ENCODE peak calls at places on chromosomes 2 and 18, in ten cellular contexts. One of them, this sample, is unnamed. For H3K4me1 and H3K27me3, the result is how much of the 10 kb centered on the place peaks cover.

GRCh38 chr2:128306081-128306930 is 12.4 kb downstream of the HS6ST1 start:
- DNase-seq in cardiac muscle cell: peak
- DNase-seq in tibial artery: peak
- DNase-seq in thyroid gland: peak
- DNase-seq in heart left ventricle: peak
- DNase-seq in CD8-positive, alpha-beta T cell: no peak
- DNase-seq in GM23248: peak
- DNase-seq in CD8-positive, alpha-beta memory T cell: no peak
- DNase-seq in right lobe of liver: peak
- DNase-seq in prostate gland: peak
- DNase-seq in this sample: peak

GRCh38 chr2:67318966-67319590 is 78.1 kb upstream of the ETAA1 start:
- DNase-seq in cardiac muscle cell: no peak
- DNase-seq in tibial artery: no peak
- DNase-seq in thyroid gland: no peak
- DNase-seq in heart left ventricle: no peak
- DNase-seq in CD8-positive, alpha-beta T cell: no peak
- DNase-seq in GM23248: no peak
- DNase-seq in CD8-positive, alpha-beta memory T cell: no peak
- DNase-seq in right lobe of liver: no peak
- DNase-seq in prostate gland: no peak
- DNase-seq in this sample: no peak

GRCh38 chr2:217330647-217331046 is 470.8 kb upstream of the TNP1 start:
- DNase-seq in cardiac muscle cell: no peak
- DNase-seq in tibial artery: no peak
- DNase-seq in thyroid gland: peak
- DNase-seq in heart left ventricle: no peak
- DNase-seq in CD8-positive, alpha-beta T cell: no peak
- DNase-seq in GM23248: no peak
- DNase-seq in CD8-positive, alpha-beta memory T cell: no peak
- DNase-seq in right lobe of liver: no peak
- DNase-seq in prostate gland: no peak
- DNase-seq in this sample: no peak

GRCh38 chr18:79853303-79853992 is 55.7 kb downstream of the KCNG2 start:
- DNase-seq in cardiac muscle cell: no peak
- DNase-seq in tibial artery: peak
- DNase-seq in thyroid gland: no peak
- DNase-seq in heart left ventricle: no peak
- DNase-seq in CD8-positive, alpha-beta T cell: no peak
- DNase-seq in GM23248: no peak
- DNase-seq in CD8-positive, alpha-beta memory T cell: no peak
- DNase-seq in right lobe of liver: peak
- DNase-seq in prostate gland: no peak
- DNase-seq in this sample: no peak

GRCh38 chr18:48534364-48534763 is 4.5 kb upstream of the CTIF start:
- DNase-seq in cardiac muscle cell: no peak
- DNase-seq in tibial artery: no peak
- DNase-seq in thyroid gland: no peak
- DNase-seq in heart left ventricle: no peak
- DNase-seq in CD8-positive, alpha-beta T cell: no peak
- DNase-seq in GM23248: peak
- DNase-seq in CD8-positive, alpha-beta memory T cell: no peak
- DNase-seq in right lobe of liver: no peak
- DNase-seq in prostate gland: no peak
- DNase-seq in this sample: no peak

GRCh38 chr18:23887493-23887892 is 127.1 kb upstream of the TTC39C start:
- DNase-seq in cardiac muscle cell: no peak
- DNase-seq in tibial artery: no peak
- DNase-seq in thyroid gland: no peak
- DNase-seq in heart left ventricle: no peak
- DNase-seq in CD8-positive, alpha-beta T cell: no peak
- DNase-seq in GM23248: no peak
- DNase-seq in CD8-positive, alpha-beta memory T cell: no peak
- DNase-seq in right lobe of liver: no peak
- DNase-seq in prostate gland: no peak
- DNase-seq in this sample: no peak

GRCh38 chr2:215527738-215528137 is 91.9 kb upstream of the FN1 start:
- DNase-seq in cardiac muscle cell: no peak
- DNase-seq in tibial artery: no peak
- DNase-seq in thyroid gland: no peak
- DNase-seq in heart left ventricle: no peak
- DNase-seq in CD8-positive, alpha-beta T cell: no peak
- DNase-seq in GM23248: peak
- DNase-seq in CD8-positive, alpha-beta memory T cell: no peak
- DNase-seq in right lobe of liver: no peak
- DNase-seq in prostate gland: no peak
- DNase-seq in this sample: no peak

GRCh38 chr2:134181219-134181618 is 72.7 kb upstream of the MGAT5 start:
- DNase-seq in cardiac muscle cell: no peak
- DNase-seq in tibial artery: no peak
- DNase-seq in thyroid gland: peak
- DNase-seq in heart left ventricle: no peak
- DNase-seq in CD8-positive, alpha-beta T cell: peak
- DNase-seq in GM23248: no peak
- DNase-seq in CD8-positive, alpha-beta memory T cell: peak
- DNase-seq in right lobe of liver: no peak
- DNase-seq in prostate gland: no peak
- DNase-seq in this sample: no peak

GRCh38 chr2:223264541-223265171 is 212.7 kb downstream of the KCNE4 start:
- DNase-seq in cardiac muscle cell: no peak
- DNase-seq in tibial artery: no peak
- DNase-seq in thyroid gland: no peak
- DNase-seq in heart left ventricle: no peak
- DNase-seq in CD8-positive, alpha-beta T cell: no peak
- DNase-seq in GM23248: no peak
- DNase-seq in CD8-positive, alpha-beta memory T cell: no peak
- DNase-seq in right lobe of liver: no peak
- DNase-seq in prostate gland: no peak
- DNase-seq in this sample: no peak

GRCh38 chr2:189608799-189609422 is 28.3 kb upstream of the SLC40A1 start:
- DNase-seq in cardiac muscle cell: no peak
- DNase-seq in tibial artery: no peak
- DNase-seq in thyroid gland: no peak
- DNase-seq in heart left ventricle: no peak
- DNase-seq in CD8-positive, alpha-beta T cell: no peak
- DNase-seq in GM23248: peak
- DNase-seq in CD8-positive, alpha-beta memory T cell: no peak
- DNase-seq in right lobe of liver: no peak
- DNase-seq in prostate gland: no peak
- DNase-seq in this sample: no peak

GRCh38 chr2:24708537-24709152 is 84.5 kb downstream of the PTRHD1 start:
- DNase-seq in cardiac muscle cell: no peak
- DNase-seq in tibial artery: no peak
- DNase-seq in thyroid gland: no peak
- DNase-seq in heart left ventricle: no peak
- DNase-seq in CD8-positive, alpha-beta T cell: no peak
- DNase-seq in GM23248: peak
- DNase-seq in CD8-positive, alpha-beta memory T cell: no peak
- DNase-seq in right lobe of liver: no peak
- DNase-seq in prostate gland: no peak
- DNase-seq in this sample: no peak

GRCh38 chr2:124027182-124027581 is 2.1 kb downstream of the CNTNAP5 start:
- DNase-seq in cardiac muscle cell: peak
- DNase-seq in tibial artery: no peak
- DNase-seq in thyroid gland: peak
- DNase-seq in heart left ventricle: no peak
- DNase-seq in CD8-positive, alpha-beta T cell: no peak
- DNase-seq in GM23248: peak
- DNase-seq in CD8-positive, alpha-beta memory T cell: no peak
- DNase-seq in right lobe of liver: no peak
- DNase-seq in prostate gland: peak
- DNase-seq in this sample: no peak

GRCh38 chr2:8267103-8267502 is 414.8 kb upstream of the ID2 start:
- DNase-seq in cardiac muscle cell: no peak
- DNase-seq in tibial artery: no peak
- DNase-seq in thyroid gland: no peak
- DNase-seq in heart left ventricle: no peak
- DNase-seq in CD8-positive, alpha-beta T cell: no peak
- DNase-seq in GM23248: no peak
- DNase-seq in CD8-positive, alpha-beta memory T cell: no peak
- DNase-seq in right lobe of liver: no peak
- DNase-seq in prostate gland: no peak
- DNase-seq in this sample: no peak

GRCh38 chr2:8263931-8264330 is 417.9 kb upstream of the ID2 start:
- DNase-seq in cardiac muscle cell: no peak
- DNase-seq in tibial artery: no peak
- DNase-seq in thyroid gland: no peak
- DNase-seq in heart left ventricle: no peak
- DNase-seq in CD8-positive, alpha-beta T cell: no peak
- DNase-seq in GM23248: no peak
- DNase-seq in CD8-positive, alpha-beta memory T cell: no peak
- DNase-seq in right lobe of liver: no peak
- DNase-seq in prostate gland: no peak
- DNase-seq in this sample: no peak

GRCh38 chr2:8264981-8265380 is 416.9 kb upstream of the ID2 start:
- DNase-seq in cardiac muscle cell: no peak
- DNase-seq in tibial artery: no peak
- DNase-seq in thyroid gland: no peak
- DNase-seq in heart left ventricle: no peak
- DNase-seq in CD8-positive, alpha-beta T cell: no peak
- DNase-seq in GM23248: no peak
- DNase-seq in CD8-positive, alpha-beta memory T cell: no peak
- DNase-seq in right lobe of liver: no peak
- DNase-seq in prostate gland: no peak
- DNase-seq in this sample: no peak

GRCh38 chr2:8267721-8268120 is 414.1 kb upstream of the ID2 start:
- DNase-seq in cardiac muscle cell: no peak
- DNase-seq in tibial artery: no peak
- DNase-seq in thyroid gland: no peak
- DNase-seq in heart left ventricle: no peak
- DNase-seq in CD8-positive, alpha-beta T cell: no peak
- DNase-seq in GM23248: no peak
- DNase-seq in CD8-positive, alpha-beta memory T cell: no peak
- DNase-seq in right lobe of liver: no peak
- DNase-seq in prostate gland: no peak
- DNase-seq in this sample: no peak

DNA sequence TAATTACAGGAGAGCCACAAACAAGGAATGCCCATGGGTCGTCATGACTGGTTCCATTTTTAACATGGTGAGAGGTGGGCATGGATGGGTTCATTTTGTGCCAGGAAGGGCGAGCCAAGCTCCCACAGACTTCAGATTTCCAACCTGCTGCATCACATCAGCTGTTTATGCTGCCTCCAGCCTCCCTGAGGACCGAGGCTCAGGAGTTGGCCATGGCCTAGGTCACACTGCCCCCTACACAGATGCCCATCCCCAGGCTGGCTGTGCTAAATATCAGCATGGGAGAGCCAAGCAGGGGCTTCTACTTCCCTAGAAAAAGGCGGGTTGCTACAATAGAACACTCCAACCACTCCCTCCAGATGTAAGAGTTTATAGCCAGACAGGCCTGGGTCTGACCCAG is 416.0 kb upstream of the ID2 start:
- DNase-seq in cardiac muscle cell: no peak
- DNase-seq in tibial artery: no peak
- DNase-seq in thyroid gland: no peak
- DNase-seq in heart left ventricle: no peak
- DNase-seq in CD8-positive, alpha-beta T cell: no peak
- DNase-seq in GM23248: no peak
- DNase-seq in CD8-positive, alpha-beta memory T cell: no peak
- DNase-seq in right lobe of liver: no peak
- DNase-seq in prostate gland: no peak
- DNase-seq in this sample: no peak
- H3K4me1 ChIP-seq in cardiac muscle cell: under half
- H3K4me1 ChIP-seq in tibial artery: under half
- H3K4me1 ChIP-seq in thyroid gland: under half
- H3K4me1 ChIP-seq in heart left ventricle: under half
- H3K4me1 ChIP-seq in CD8-positive, alpha-beta T cell: under half
- H3K4me1 ChIP-seq in GM23248: under half
- H3K4me1 ChIP-seq in CD8-positive, alpha-beta memory T cell: under half
- H3K4me1 ChIP-seq in right lobe of liver: under half
- H3K4me1 ChIP-seq in prostate gland: under half
- H3K4me1 ChIP-seq in this sample: under half

DNA sequence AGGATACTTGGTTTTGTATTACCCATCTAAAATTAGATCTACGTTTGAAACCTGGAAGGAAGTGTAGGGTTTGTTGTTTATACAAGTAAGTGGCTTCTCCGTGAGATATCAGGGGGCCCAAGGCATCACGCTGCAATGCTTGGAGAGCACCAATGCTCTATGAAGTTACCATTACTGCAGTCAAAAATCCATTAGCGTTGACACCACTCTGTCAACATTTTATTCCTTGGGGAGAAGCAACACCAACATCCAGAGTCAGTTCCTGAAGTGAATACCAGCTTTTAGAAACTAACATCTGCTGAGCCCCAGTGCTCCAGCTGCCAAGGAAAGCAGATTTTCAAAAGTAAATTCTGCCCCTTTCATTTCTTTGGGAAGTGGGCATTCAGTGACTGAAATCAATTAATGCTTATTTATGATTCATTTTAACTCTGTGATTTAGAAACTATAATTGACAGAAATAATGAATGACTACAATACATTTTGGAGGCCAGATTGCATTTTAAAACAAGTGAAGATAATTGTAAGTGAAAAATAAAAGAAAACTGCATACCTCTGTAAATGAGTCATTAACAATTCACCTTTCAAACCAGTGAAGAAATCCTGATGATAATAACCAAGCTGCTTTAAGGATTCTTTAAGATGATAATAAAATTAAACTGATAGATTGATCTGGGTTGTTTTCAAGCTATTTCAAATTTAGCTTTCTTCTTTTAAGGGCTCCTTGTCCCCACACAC is 30.5 kb downstream of the LRP1B start:
- DNase-seq in cardiac muscle cell: no peak
- DNase-seq in tibial artery: no peak
- DNase-seq in thyroid gland: no peak
- DNase-seq in heart left ventricle: no peak
- DNase-seq in CD8-positive, alpha-beta T cell: no peak
- DNase-seq in GM23248: no peak
- DNase-seq in CD8-positive, alpha-beta memory T cell: no peak
- DNase-seq in right lobe of liver: no peak
- DNase-seq in prostate gland: no peak
- DNase-seq in this sample: no peak
- H3K27ac ChIP-seq in cardiac muscle cell: no peak
- H3K27ac ChIP-seq in tibial artery: no peak
- H3K27ac ChIP-seq in thyroid gland: peak
- H3K27ac ChIP-seq in heart left ventricle: no peak
- H3K27ac ChIP-seq in CD8-positive, alpha-beta T cell: no peak
- H3K27ac ChIP-seq in GM23248: no peak
- H3K27ac ChIP-seq in CD8-positive, alpha-beta memory T cell: no peak
- H3K27ac ChIP-seq in right lobe of liver: no peak
- H3K27ac ChIP-seq in prostate gland: no peak
- H3K27ac ChIP-seq in this sample: no peak

GRCh38 chr2:94997981-94998920 is 27.3 kb upstream of the MAL start:
- DNase-seq in cardiac muscle cell: no peak
- DNase-seq in tibial artery: peak
- DNase-seq in thyroid gland: peak
- DNase-seq in heart left ventricle: no peak
- DNase-seq in CD8-positive, alpha-beta T cell: no peak
- DNase-seq in GM23248: no peak
- DNase-seq in CD8-positive, alpha-beta memory T cell: no peak
- DNase-seq in right lobe of liver: peak
- DNase-seq in prostate gland: peak
- DNase-seq in this sample: peak
- H3K27me3 ChIP-seq in cardiac muscle cell: under half
- H3K27me3 ChIP-seq in tibial artery: under half
- H3K27me3 ChIP-seq in thyroid gland: under half
- H3K27me3 ChIP-seq in heart left ventricle: under half
- H3K27me3 ChIP-seq in CD8-positive, alpha-beta T cell: under half
- H3K27me3 ChIP-seq in GM23248: half or more
- H3K27me3 ChIP-seq in CD8-positive, alpha-beta memory T cell: under half
- H3K27me3 ChIP-seq in right lobe of liver: under half
- H3K27me3 ChIP-seq in prostate gland: under half
- H3K27me3 ChIP-seq in this sample: under half

GRCh38 chr18:70359071-70359470 is 70.2 kb downstream of the SOCS6 start:
- DNase-seq in cardiac muscle cell: no peak
- DNase-seq in tibial artery: no peak
- DNase-seq in thyroid gland: no peak
- DNase-seq in heart left ventricle: no peak
- DNase-seq in CD8-positive, alpha-beta T cell: no peak
- DNase-seq in GM23248: no peak
- DNase-seq in CD8-positive, alpha-beta memory T cell: no peak
- DNase-seq in right lobe of liver: no peak
- DNase-seq in prostate gland: no peak
- DNase-seq in this sample: no peak
- H3K4me1 ChIP-seq in cardiac muscle cell: under half
- H3K4me1 ChIP-seq in tibial artery: under half
- H3K4me1 ChIP-seq in thyroid gland: under half
- H3K4me1 ChIP-seq in heart left ventricle: under half
- H3K4me1 ChIP-seq in CD8-positive, alpha-beta T cell: under half
- H3K4me1 ChIP-seq in GM23248: under half
- H3K4me1 ChIP-seq in CD8-positive, alpha-beta memory T cell: under half
- H3K4me1 ChIP-seq in right lobe of liver: under half
- H3K4me1 ChIP-seq in prostate gland: under half
- H3K4me1 ChIP-seq in this sample: under half

This sample was measured in lung.